ENCODE peak calls at places on chromosomes 4 and X, in six cellular contexts. One of them, this sample, is unnamed.

GRCh38 chrX:52015794-52016193 is 53.2 kb downstream of the MAGED4B start:
- DNase-seq in stimulated activated CD4-positive, alpha-beta T cell treated with anti-CD3 and anti-CD28 coated beads, Interleukin-15, amount 100 ng/mL, for 1 hour: no peak
- DNase-seq in activated CD4-positive, alpha-beta T cell treated with anti-CD3 and anti-CD28 coated beads, Interleukin-2, amount 50 U/mL, for 24 hours: no peak
- DNase-seq in astrocyte of the spinal cord: no peak
- DNase-seq in Right ventricle myocardium inferior: no peak
- DNase-seq in HCEC 1CT: no peak
- DNase-seq in this sample: no peak

GRCh38 chrX:139831689-139832456 is 101.0 kb downstream of the ATP11C start:
- DNase-seq in stimulated activated CD4-positive, alpha-beta T cell treated with anti-CD3 and anti-CD28 coated beads, Interleukin-15, amount 100 ng/mL, for 1 hour: no peak
- DNase-seq in HCEC 1CT: peak
- DNase-seq in activated CD4-positive, alpha-beta T cell treated with anti-CD3 and anti-CD28 coated beads, Interleukin-2, amount 50 U/mL, for 24 hours: no peak
- DNase-seq in astrocyte of the spinal cord: peak
- DNase-seq in Right ventricle myocardium inferior: no peak
- DNase-seq in this sample: no peak

GRCh38 chrX:45623266-45623665 is 422.6 kb upstream of the DIPK2B start:
- DNase-seq in activated CD4-positive, alpha-beta T cell treated with anti-CD3 and anti-CD28 coated beads, Interleukin-2, amount 50 U/mL, for 24 hours: no peak
- DNase-seq in Right ventricle myocardium inferior: no peak
- DNase-seq in astrocyte of the spinal cord: peak
- DNase-seq in HCEC 1CT: peak
- DNase-seq in stimulated activated CD4-positive, alpha-beta T cell treated with anti-CD3 and anti-CD28 coated beads, Interleukin-15, amount 100 ng/mL, for 1 hour: no peak
- DNase-seq in this sample: no peak

GRCh38 chr4:8207314-8207713 is 8.2 kb downstream of the SH3TC1 start:
- DNase-seq in Right ventricle myocardium inferior: no peak
- DNase-seq in activated CD4-positive, alpha-beta T cell treated with anti-CD3 and anti-CD28 coated beads, Interleukin-2, amount 50 U/mL, for 24 hours: no peak
- DNase-seq in stimulated activated CD4-positive, alpha-beta T cell treated with anti-CD3 and anti-CD28 coated beads, Interleukin-15, amount 100 ng/mL, for 1 hour: no peak
- DNase-seq in astrocyte of the spinal cord: no peak
- DNase-seq in HCEC 1CT: no peak
- DNase-seq in this sample: no peak

GRCh38 chr4:95319169-95319568 is 229.6 kb downstream of the UNC5C start:
- DNase-seq in Right ventricle myocardium inferior: no peak
- DNase-seq in astrocyte of the spinal cord: no peak
- DNase-seq in activated CD4-positive, alpha-beta T cell treated with anti-CD3 and anti-CD28 coated beads, Interleukin-2, amount 50 U/mL, for 24 hours: no peak
- DNase-seq in HCEC 1CT: no peak
- DNase-seq in stimulated activated CD4-positive, alpha-beta T cell treated with anti-CD3 and anti-CD28 coated beads, Interleukin-15, amount 100 ng/mL, for 1 hour: no peak
- DNase-seq in this sample: no peak

GRCh38 chr4:59608466-59608865 is 1591.7 kb upstream of the ADGRL3 start:
- DNase-seq in HCEC 1CT: no peak
- DNase-seq in activated CD4-positive, alpha-beta T cell treated with anti-CD3 and anti-CD28 coated beads, Interleukin-2, amount 50 U/mL, for 24 hours: no peak
- DNase-seq in Right ventricle myocardium inferior: no peak
- DNase-seq in astrocyte of the spinal cord: peak
- DNase-seq in stimulated activated CD4-positive, alpha-beta T cell treated with anti-CD3 and anti-CD28 coated beads, Interleukin-15, amount 100 ng/mL, for 1 hour: no peak
- DNase-seq in this sample: no peak

GRCh38 chr4:164221631-164222030 is 532.3 kb upstream of the SMIM31 start:
- DNase-seq in stimulated activated CD4-positive, alpha-beta T cell treated with anti-CD3 and anti-CD28 coated beads, Interleukin-15, amount 100 ng/mL, for 1 hour: no peak
- DNase-seq in Right ventricle myocardium inferior: no peak
- DNase-seq in HCEC 1CT: peak
- DNase-seq in astrocyte of the spinal cord: peak
- DNase-seq in activated CD4-positive, alpha-beta T cell treated with anti-CD3 and anti-CD28 coated beads, Interleukin-2, amount 50 U/mL, for 24 hours: no peak
- DNase-seq in this sample: no peak

GRCh38 chr4:25842229-25842840 is 20.5 kb downstream of the SEL1L3 start:
- DNase-seq in activated CD4-positive, alpha-beta T cell treated with anti-CD3 and anti-CD28 coated beads, Interleukin-2, amount 50 U/mL, for 24 hours: no peak
- DNase-seq in Right ventricle myocardium inferior: no peak
- DNase-seq in HCEC 1CT: no peak
- DNase-seq in astrocyte of the spinal cord: no peak
- DNase-seq in stimulated activated CD4-positive, alpha-beta T cell treated with anti-CD3 and anti-CD28 coated beads, Interleukin-15, amount 100 ng/mL, for 1 hour: no peak
- DNase-seq in this sample: no peak

GRCh38 chr4:139625487-139625886 is 40.1 kb upstream of the MGST2 start:
- DNase-seq in astrocyte of the spinal cord: no peak
- DNase-seq in stimulated activated CD4-positive, alpha-beta T cell treated with anti-CD3 and anti-CD28 coated beads, Interleukin-15, amount 100 ng/mL, for 1 hour: no peak
- DNase-seq in Right ventricle myocardium inferior: no peak
- DNase-seq in activated CD4-positive, alpha-beta T cell treated with anti-CD3 and anti-CD28 coated beads, Interleukin-2, amount 50 U/mL, for 24 hours: no peak
- DNase-seq in HCEC 1CT: no peak
- DNase-seq in this sample: no peak

GRCh38 chr4:88751258-88752075 is 53.8 kb upstream of the NAP1L5 start:
- DNase-seq in Right ventricle myocardium inferior: no peak
- DNase-seq in activated CD4-positive, alpha-beta T cell treated with anti-CD3 and anti-CD28 coated beads, Interleukin-2, amount 50 U/mL, for 24 hours: no peak
- DNase-seq in stimulated activated CD4-positive, alpha-beta T cell treated with anti-CD3 and anti-CD28 coated beads, Interleukin-15, amount 100 ng/mL, for 1 hour: no peak
- DNase-seq in astrocyte of the spinal cord: no peak
- DNase-seq in HCEC 1CT: no peak
- DNase-seq in this sample: no peak

GRCh38 chr4:78737020-78737419 is 39.1 kb upstream of the BMP2K start:
- DNase-seq in Right ventricle myocardium inferior: no peak
- DNase-seq in stimulated activated CD4-positive, alpha-beta T cell treated with anti-CD3 and anti-CD28 coated beads, Interleukin-15, amount 100 ng/mL, for 1 hour: no peak
- DNase-seq in activated CD4-positive, alpha-beta T cell treated with anti-CD3 and anti-CD28 coated beads, Interleukin-2, amount 50 U/mL, for 24 hours: no peak
- DNase-seq in astrocyte of the spinal cord: no peak
- DNase-seq in HCEC 1CT: no peak
- DNase-seq in this sample: no peak

GRCh38 chr4:154254999-154255398 is 236.6 kb downstream of the DCHS2 start:
- DNase-seq in activated CD4-positive, alpha-beta T cell treated with anti-CD3 and anti-CD28 coated beads, Interleukin-2, amount 50 U/mL, for 24 hours: no peak
- DNase-seq in stimulated activated CD4-positive, alpha-beta T cell treated with anti-CD3 and anti-CD28 coated beads, Interleukin-15, amount 100 ng/mL, for 1 hour: no peak
- DNase-seq in Right ventricle myocardium inferior: no peak
- DNase-seq in HCEC 1CT: no peak
- DNase-seq in astrocyte of the spinal cord: no peak
- DNase-seq in this sample: no peak

This sample was measured in kidney.